ENCODE peak calls at places on chromosome 15, in six cellular contexts. G is effector memory CD4-positive, alpha-beta T cell; X is AG10803; M is heart left ventricle; Z is astrocyte; F is stomach. I is an unnamed sample.

GRCh38 chr15:74786659-74787165 is 4.8 kb downstream of the CSK start:
- DNase-seq in M (peak; percentile 65), Z (no peak), G (no peak), X (no peak), F (no peak), I (no peak)

GRCh38 chr15:47439870-47440155 is 277.5 kb upstream of the SEMA6D start:
- DNase-seq in Z (no peak), M (no peak), X (peak; percentile 25), G (no peak), F (no peak), I (no peak)

GRCh38 chr15:62068071-62068786 is 1.5 kb downstream of the C2CD4A start:
- DNase-seq in G (no peak), X (peak; percentile 36), F (peak; percentile 58), Z (no peak), M (peak; percentile 45), I (no peak)

GRCh38 chr15:83561661-83562060 is 92.3 kb upstream of the ADAMTSL3 start:
- DNase-seq in G (no peak), X (no peak), Z (no peak), F (no peak), M (no peak), I (no peak)

GRCh38 chr15:78067328-78068241 is 9.9 kb downstream of the TBC1D2B start:
- DNase-seq in G (no peak), X (peak; percentile 47), Z (peak; percentile 39), F (peak; percentile 69), M (no peak), I (no peak)

GRCh38 chr15:39586387-39587171 is 5.7 kb downstream of the THBS1 start:
- DNase-seq in G (no peak), F (no peak), M (no peak), X (peak; percentile 92), Z (peak; percentile 76), I (no peak)

GRCh38 chr15:81386947-81387346 is 12.9 kb upstream of the TMC3 start:
- DNase-seq in F (no peak), X (no peak), M (no peak), Z (no peak), G (no peak), I (no peak)

GRCh38 chr15:85607141-85607806 is 187.5 kb downstream of the KLHL25 start:
- DNase-seq in Z (peak; percentile 62), X (no peak), G (no peak), F (no peak), M (no peak), I (no peak)

GRCh38 chr15:54519577-54519976 is 541.3 kb downstream of the UNC13C start:
- DNase-seq in G (no peak), M (no peak), X (no peak), Z (no peak), F (no peak), I (no peak)

GRCh38 chr15:76964157-76964556 is 30.8 kb upstream of the PSTPIP1 start:
- DNase-seq in F (no peak), G (no peak), M (no peak), Z (peak; percentile 27), X (no peak), I (no peak)

GRCh38 chr15:63071288-63071909 is 28.9 kb downstream of the TPM1 start:
- DNase-seq in X (no peak), Z (no peak), G (no peak), F (no peak), M (no peak), I (no peak)

GRCh38 chr15:68807249-68807648 is 13.4 kb downstream of the ANP32A start:
- DNase-seq in M (peak; percentile 15), X (no peak), F (no peak), G (no peak), Z (no peak), I (no peak)

GRCh38 chr15:48119277-48119676 is 1.5 kb upstream of the SLC24A5 start:
- DNase-seq in X (no peak), F (no peak), Z (no peak), M (no peak), G (no peak), I (no peak)

GRCh38 chr15:43505723-43506122 is 11.7 kb upstream of the MAP1A start:
- DNase-seq in F (no peak), Z (peak; percentile 72), M (no peak), X (peak; percentile 63), G (no peak), I (no peak)

GRCh38 chr15:64665179-64665578 is 110.2 kb downstream of the RBPMS2 start:
- DNase-seq in M (no peak), X (no peak), G (no peak), F (no peak), Z (no peak), I (no peak)

GRCh38 chr15:44489464-44489863 is 47.5 kb upstream of the EIF3J start:
- DNase-seq in G (no peak), X (peak; percentile 69), F (no peak), Z (peak; percentile 90), M (no peak), I (no peak)

GRCh38 chr15:95875141-95875643 is 455.3 kb upstream of the NR2F2 start:
- DNase-seq in G (no peak), X (peak; percentile 73), F (peak; percentile 38), M (peak; percentile 26), Z (peak; percentile 48), I (no peak)

GRCh38 chr15:58203537-58203936 is 65.4 kb downstream of the AQP9 start:
- DNase-seq in X (peak; percentile 99), F (no peak), Z (peak; percentile 94), M (no peak), G (no peak), I (no peak)

GRCh38 chr15:62141643-62142588 is 23.2 kb downstream of the C2CD4B start:
- DNase-seq in M (no peak), X (no peak), F (no peak), G (no peak), Z (peak; percentile 22), I (no peak)

GRCh38 chr15:43329222-43329959 is 982 bp downstream of the LCMT2 start:
- DNase-seq in Z (peak; percentile 36), X (no peak), M (no peak), G (no peak), F (peak; percentile 27), I (no peak)

GRCh38 chr15:77689821-77690220 is 57.1 kb upstream of the LINGO1 start:
- DNase-seq in M (no peak), F (no peak), Z (no peak), X (no peak), G (no peak), I (no peak)

GRCh38 chr15:85785887-85786777 is 8.6 kb downstream of the KLHL25 start:
- DNase-seq in Z (peak; percentile 58), M (no peak), F (no peak), G (no peak), X (peak; percentile 33), I (no peak)

GRCh38 chr15:95327661-95328060 is 1002.8 kb upstream of the NR2F2 start:
- DNase-seq in G (no peak), F (no peak), M (no peak), Z (no peak), X (no peak), I (no peak)

GRCh38 chr15:92451225-92451825 is 57.6 kb downstream of the ST8SIA2 start:
- DNase-seq in M (no peak), Z (peak; percentile 97), F (no peak), G (no peak), X (peak; percentile 92), I (no peak)

GRCh38 chr15:48360841-48361240 is 29.6 kb downstream of the DUT start:
- DNase-seq in Z (peak; percentile 31), F (no peak), M (no peak), X (peak; percentile 40), G (no peak), I (no peak)

GRCh38 chr15:51969728-51970127 is 1.9 kb downstream of the LEO1 start:
- DNase-seq in F (no peak), X (peak; percentile 13), Z (peak; percentile 24), M (no peak), G (no peak), I (no peak)

DNA sequence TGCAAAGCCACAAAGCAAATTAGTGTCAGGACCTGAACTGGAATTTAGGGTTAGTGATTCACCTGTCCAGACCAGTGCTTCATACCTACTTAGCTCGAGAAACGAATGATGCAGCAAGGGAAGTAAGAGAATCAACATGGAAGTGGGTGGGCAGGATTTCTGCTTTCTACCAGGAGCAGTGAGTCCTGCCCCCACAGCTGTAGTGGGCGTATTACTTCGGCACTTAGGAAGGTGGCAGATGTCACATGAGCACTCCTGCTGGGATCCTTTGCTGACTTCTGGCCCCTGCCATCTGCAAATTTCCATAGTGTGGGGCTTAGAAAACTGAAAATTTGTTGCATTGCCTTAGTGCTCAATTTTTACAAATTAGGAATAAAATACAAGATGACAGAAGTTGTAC is 31.2 kb downstream of the RYR3 start:
- DNase-seq in M (no peak), G (no peak), X (no peak), F (no peak), Z (no peak), I (no peak)
- H3K4me3 ChIP-seq in M (no peak overlapping the region), G (no peak overlapping the region), X (no peak overlapping the region), F (no peak overlapping the region), Z (no peak overlapping the region), I (no peak overlapping the region)

DNA sequence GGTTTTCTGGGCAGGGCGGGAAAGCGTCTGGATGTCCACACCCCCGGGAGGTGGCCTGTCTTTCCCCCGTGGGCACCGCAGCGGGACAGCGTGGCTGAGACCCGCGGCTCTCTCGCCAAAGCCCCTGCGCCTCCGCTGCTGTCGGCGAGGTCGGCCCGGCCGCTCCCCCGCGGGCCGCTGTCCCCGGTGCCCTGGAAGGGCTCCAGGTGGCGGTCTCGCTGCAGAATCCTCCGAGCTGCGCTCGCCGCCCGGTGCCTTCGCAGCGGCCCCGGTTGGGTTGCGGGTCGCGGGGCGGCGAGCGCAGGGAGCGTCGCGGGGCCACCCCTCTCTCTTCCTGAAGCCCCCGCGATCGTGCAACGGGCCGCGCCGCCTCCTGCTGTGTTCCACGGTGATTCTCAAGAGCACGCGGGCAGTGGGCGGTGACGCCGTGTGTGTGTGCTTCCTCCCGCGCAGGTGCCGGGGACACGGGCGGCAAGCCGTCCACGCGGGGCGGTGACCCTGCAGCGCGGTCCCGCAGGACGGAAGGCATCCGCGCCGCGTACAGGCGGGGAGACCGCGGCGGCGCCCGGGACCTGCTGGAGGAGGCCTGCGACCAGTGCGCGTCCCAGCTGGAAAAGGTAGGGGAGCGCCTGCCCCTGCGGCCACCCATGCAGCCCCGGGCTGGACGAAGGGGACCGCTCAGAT is 54.3 kb downstream of the LRRK1 start:
- DNase-seq in M (no peak), Z (no peak), F (no peak), X (no peak), G (no peak), I (no peak)
- H3K4me3 ChIP-seq in M (peak overlapping the region; percentile 42), Z (peak overlapping the region; percentile 39), F (peak overlapping the region; percentile 38), X (no peak overlapping the region), G (no peak overlapping the region), I (peak overlapping the region; percentile 64)

DNA sequence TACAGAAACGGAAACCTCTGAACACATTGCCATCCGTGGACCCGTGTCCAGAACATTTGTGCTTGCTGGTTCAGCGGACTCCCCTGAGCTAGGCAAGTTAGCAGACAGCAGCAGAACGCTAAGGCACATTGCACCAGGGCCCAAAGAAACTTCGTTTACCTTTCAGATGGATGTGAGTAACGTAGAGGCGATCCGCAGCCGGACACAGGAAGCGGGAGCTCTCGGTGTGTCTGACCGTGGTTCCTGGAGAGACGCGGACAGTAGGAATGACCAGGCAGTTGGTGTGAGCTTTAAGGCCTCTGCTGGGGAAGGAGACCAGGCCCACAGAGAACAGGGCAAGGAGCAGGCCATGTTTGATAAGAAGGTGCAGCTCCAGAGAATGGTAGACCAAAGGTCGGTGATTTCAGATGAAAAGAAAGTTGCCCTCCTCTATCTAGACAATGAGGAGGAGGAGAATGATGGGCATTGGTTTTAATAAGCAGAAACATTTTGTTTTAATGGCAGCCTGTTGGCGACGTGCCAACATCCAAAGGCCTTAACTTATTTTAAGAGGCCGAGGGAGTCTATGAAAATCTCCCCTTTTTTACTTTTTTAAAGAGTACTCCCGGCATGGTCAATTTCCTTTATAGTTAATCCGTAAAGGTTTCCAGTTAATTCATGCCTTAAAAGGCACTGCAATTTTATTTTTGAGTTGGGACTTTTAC is 27.9 kb downstream of the SYNM start:
- DNase-seq in X (no peak), G (no peak), F (no peak), M (no peak), Z (no peak), I (no peak)
- H3K4me3 ChIP-seq in X (no peak overlapping the region), G (no peak overlapping the region), F (no peak overlapping the region), M (no peak overlapping the region), Z (no peak overlapping the region), I (no peak overlapping the region)

GRCh38 chr15:67196222-67196621 is 58.2 kb downstream of the AAGAB start:
- DNase-seq in Z (no peak), M (no peak), X (no peak), F (no peak), G (no peak), I (no peak)
- H3K4me3 ChIP-seq in Z (no peak overlapping the region), M (no peak overlapping the region), X (no peak overlapping the region), F (no peak overlapping the region), G (no peak overlapping the region), I (no peak overlapping the region)

I was measured in NT2/D1.